ENCODE peak calls at places on chromosomes 1 and 21, in ten cellular contexts. M is fibroblast of mammary gland, L is nephron progenitor cell, Z is AG04450, G is prostate gland, H is tibial artery, N is omental fat pad, U is B cell, R is astrocyte, K is progenitor cell of endocrine pancreas. C is an unnamed sample.

GRCh38 chr21:45259206-45259795 is 28.4 kb downstream of the POFUT2 start:
- DNase-seq in K (no peak), N (no peak), G (no peak), U (no peak), R (no peak), L (no peak), H (peak; percentile 51), Z (no peak), M (no peak), C (no peak)

GRCh38 chr1:89114662-89115061 is 11.3 kb downstream of the GBP2 start:
- DNase-seq in K (no peak), H (no peak), L (no peak), U (no peak), G (no peak), N (no peak), M (no peak), Z (no peak), R (no peak), C (no peak)

GRCh38 chr1:219465247-219466093 is 147.4 kb downstream of the ZC3H11B start:
- DNase-seq in N (no peak), R (peak; percentile 27), G (no peak), U (no peak), Z (no peak), H (no peak), L (no peak), M (peak; percentile 60), K (no peak), C (no peak)

GRCh38 chr1:6208723-6209660 is 3.1 kb downstream of the RNF207 start:
- DNase-seq in G (no peak), U (peak; percentile 72), L (peak; percentile 69), R (peak; percentile 30), N (no peak), Z (no peak), K (peak; percentile 43), H (no peak), M (peak; percentile 50), C (peak; percentile 54)

GRCh38 chr1:115838426-115838804 is 2.5 kb downstream of the NHLH2 start:
- DNase-seq in M (no peak), N (no peak), G (no peak), R (no peak), H (no peak), K (no peak), Z (no peak), U (no peak), L (peak; percentile 44), C (peak; percentile 30)

GRCh38 chr1:54604572-54605370 is 18.6 kb downstream of the FAM151A start:
- DNase-seq in U (no peak), G (peak; percentile 17), H (no peak), N (no peak), K (no peak), Z (no peak), M (no peak), L (no peak), R (no peak), C (no peak)

GRCh38 chr1:57874426-57874825 is 450.6 kb upstream of the DAB1 start:
- DNase-seq in G (no peak), H (no peak), R (peak; percentile 84), U (no peak), M (peak; percentile 25), K (no peak), Z (no peak), L (no peak), N (no peak), C (no peak)

GRCh38 chr1:119720866-119721440 is 9.2 kb downstream of the PHGDH start:
- DNase-seq in Z (no peak), G (no peak), M (no peak), N (no peak), K (no peak), L (no peak), H (no peak), R (no peak), U (no peak), C (no peak)

GRCh38 chr1:82586473-82586872 is 785.7 kb downstream of the ADGRL2 start:
- DNase-seq in M (peak; percentile 23), Z (no peak), L (no peak), K (no peak), G (no peak), N (no peak), U (no peak), R (no peak), H (no peak), C (no peak)

GRCh38 chr1:228364068-228364705 is 42.4 kb downstream of the TRIM11 start:
- DNase-seq in U (no peak), N (no peak), H (peak; percentile 55), R (no peak), K (no peak), M (no peak), G (no peak), Z (no peak), L (peak; percentile 2), C (no peak)

GRCh38 chr1:187928288-187928687 is 1099.5 kb downstream of the PLA2G4A start:
- DNase-seq in Z (no peak), L (peak; percentile 29), M (peak; percentile 16), R (peak; percentile 19), K (no peak), U (no peak), N (no peak), H (no peak), G (no peak), C (peak; percentile 47)

GRCh38 chr1:114719424-114719787 is 2.8 kb upstream of the NRAS start:
- DNase-seq in U (no peak), G (no peak), K (no peak), M (peak; percentile 53), Z (no peak), H (no peak), N (no peak), R (peak; percentile 25), L (no peak), C (no peak)

GRCh38 chr21:44920694-44921604 is at the start of gene ITGB2:
- DNase-seq in L (no peak), Z (no peak), K (no peak), R (no peak), U (peak; percentile 82), M (no peak), G (no peak), N (no peak), H (no peak), C (no peak)

GRCh38 chr1:28246427-28246832 is 10.5 kb downstream of the ATP5IF1 start:
- DNase-seq in M (peak; percentile 21), N (no peak), G (peak; percentile 44), Z (no peak), H (no peak), L (no peak), U (no peak), K (no peak), R (no peak), C (no peak)

GRCh38 chr1:171468120-171468790 is 17.1 kb upstream of the PRRC2C start:
- DNase-seq in K (no peak), U (no peak), G (no peak), M (peak; percentile 74), R (peak; percentile 59), L (no peak), Z (no peak), N (no peak), H (no peak), C (no peak)

GRCh38 chr1:65527672-65528071 is 107.2 kb downstream of the LEPR start:
- DNase-seq in U (no peak), G (no peak), H (no peak), R (no peak), Z (no peak), K (no peak), N (no peak), M (no peak), L (no peak), C (no peak)

GRCh38 chr21:32597205-32597604 is 11.9 kb upstream of the TCP10L start:
- DNase-seq in U (no peak), H (no peak), Z (peak; percentile 47), M (peak; percentile 97), G (no peak), R (peak; percentile 94), K (no peak), L (no peak), N (no peak), C (no peak)

GRCh38 chr1:84862810-84863251 is 30.2 kb downstream of the LPAR3 start:
- DNase-seq in N (no peak), M (no peak), R (peak; percentile 2), G (no peak), K (no peak), H (no peak), L (no peak), U (no peak), Z (no peak), C (no peak)

DNA sequence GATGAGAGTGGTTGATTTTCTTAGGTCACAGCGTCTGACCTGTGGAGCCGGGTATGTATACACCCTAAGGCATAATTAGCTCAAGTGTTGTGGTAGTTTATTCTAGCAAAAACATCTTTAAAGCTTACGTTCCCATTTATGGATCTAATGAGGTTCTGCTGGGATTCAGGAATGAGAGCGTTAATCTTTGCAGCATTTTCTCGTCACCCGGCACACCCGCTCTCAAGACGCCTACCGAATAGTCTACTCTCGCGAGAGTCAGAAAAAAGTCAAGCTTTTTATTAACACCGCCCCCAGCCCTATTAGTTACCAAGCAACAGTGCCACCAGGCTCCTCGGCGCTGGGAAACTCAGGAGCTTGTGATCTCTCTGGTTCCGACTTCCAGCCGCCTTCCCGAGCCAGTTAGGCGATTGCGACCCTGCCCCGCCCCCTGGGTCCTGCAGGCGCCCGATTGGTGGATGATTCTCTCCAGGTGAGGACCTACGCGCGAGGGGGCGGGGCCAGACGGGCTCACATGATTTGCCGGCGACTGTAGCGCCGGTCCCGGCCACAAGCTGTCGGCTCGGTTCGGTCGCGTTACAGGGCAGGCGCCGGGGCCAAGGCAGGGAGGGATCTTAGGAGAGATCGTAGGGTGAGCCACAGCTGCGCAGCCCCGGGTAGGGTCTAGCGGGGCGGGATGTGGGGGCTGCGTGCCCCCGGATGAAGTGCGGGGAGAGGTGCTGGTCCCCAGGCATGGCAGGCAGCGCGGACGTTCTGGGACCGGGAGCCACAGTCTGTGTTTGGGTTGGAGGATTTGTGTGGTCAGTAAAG is at the start of gene PFKFB2:
- DNase-seq in M (peak; percentile 91), Z (peak; percentile 69), N (peak; percentile 95), U (peak; percentile 91), G (peak; percentile 100), K (peak; percentile 99), L (peak; percentile 99), R (peak; percentile 87), H (peak; percentile 99), C (peak; percentile 95)
- TF ChIP-seq CTCF in M (no peak), Z (no peak), N (no peak), U (peak; percentile 10), G (peak; percentile 65), K (peak; percentile 29), L (no peak), R (no peak), H (no peak), C (peak; percentile 14)

GRCh38 chr1:53291574-53291973 is 36.3 kb downstream of the LRP8 start:
- DNase-seq in U (no peak), K (no peak), Z (no peak), N (no peak), R (no peak), L (no peak), M (no peak), H (no peak), G (no peak), C (no peak)
- TF ChIP-seq CTCF in U (no peak), K (no peak), Z (no peak), N (no peak), R (no peak), L (no peak), M (peak; percentile 20), H (no peak), G (no peak), C (peak; percentile 15)

GRCh38 chr1:216600730-216601426 is 122.4 kb downstream of the ESRRG start:
- DNase-seq in R (peak; percentile 66), M (peak; percentile 72), K (peak; percentile 62), N (peak; percentile 24), H (peak; percentile 67), U (peak; percentile 40), L (peak; percentile 74), G (peak; percentile 85), Z (peak; percentile 38), C (peak; percentile 72)
- TF ChIP-seq CTCF in R (peak; percentile 16), M (peak; percentile 40), K (peak; percentile 72), N (no peak), H (peak; percentile 23), U (no peak), L (peak; percentile 41), G (peak; percentile 62), Z (peak; percentile 70), C (no peak)

GRCh38 chr1:160375788-160376524 is 9.1 kb downstream of the NHLH1 start:
- DNase-seq in N (no peak), L (no peak), M (peak; percentile 20), G (no peak), H (no peak), K (no peak), Z (no peak), R (peak; percentile 32), U (no peak), C (no peak)
- TF ChIP-seq CTCF in N (no peak), L (no peak), M (no peak), G (no peak), H (no peak), K (no peak), Z (no peak), R (no peak), U (no peak), C (no peak)

C was measured in endothelial cell.